ENCODE peak calls at places on chromosomes 12 and 14, in five cellular contexts. F is cardiac muscle cell, O is lower lobe of right lung, L is Panc1, D is fibroblast of lung. N is an unnamed sample. For H3K27me3, the result is how much of the 10 kb centered on the place peaks cover.

GRCh38 chr12:99619389-99620158 is 28.0 kb upstream of the GARIN6 start:
- DNase-seq in F (peak), O (no peak), L (peak), D (peak), N (peak)

GRCh38 chr14:47040490-47040889 is 388.9 kb upstream of the RPL10L start:
- DNase-seq in F (no peak), O (no peak), L (no peak), D (no peak), N (peak)

GRCh38 chr12:123983822-123984485 is 10.9 kb downstream of the ZNF664 start:
- DNase-seq in F (peak), O (no peak), L (no peak), D (peak), N (peak)

GRCh38 chr14:22541721-22542120 is 47.3 kb downstream of the DAD1 start:
- DNase-seq in F (no peak), O (no peak), L (no peak), D (no peak), N (no peak)

GRCh38 chr12:107912421-107913004 is 138.0 kb downstream of the ASCL4 start:
- DNase-seq in F (peak), O (peak), L (no peak), D (no peak), N (peak)

GRCh38 chr12:47361389-47362031 is 281.8 kb upstream of the AMIGO2 start:
- DNase-seq in F (no peak), O (no peak), L (no peak), D (no peak), N (no peak)

GRCh38 chr12:23585782-23586163 is 363.7 kb downstream of the SOX5 start:
- DNase-seq in F (no peak), O (no peak), L (no peak), D (no peak), N (peak)

GRCh38 chr12:131894981-131895639 is 688 bp downstream of the ULK1 start:
- DNase-seq in F (no peak), O (no peak), L (no peak), D (no peak), N (no peak)

GRCh38 chr12:68673788-68674187 is 13.0 kb upstream of the NUP107 start:
- DNase-seq in F (no peak), O (no peak), L (no peak), D (no peak), N (no peak)

GRCh38 chr14:64478634-64479250 is 13.4 kb downstream of the AKAP5 start:
- DNase-seq in F (peak), O (no peak), L (no peak), D (peak), N (no peak)

GRCh38 chr12:211639-212382 is 2.1 kb downstream of the SLC6A12 start:
- DNase-seq in F (no peak), O (no peak), L (no peak), D (no peak), N (no peak)

GRCh38 chr12:209851-210250 is 4.1 kb downstream of the SLC6A12 start:
- DNase-seq in F (no peak), O (no peak), L (no peak), D (no peak), N (no peak)

GRCh38 chr12:212383-212798 is 1.6 kb downstream of the SLC6A12 start:
- DNase-seq in F (no peak), O (no peak), L (no peak), D (no peak), N (no peak)

GRCh38 chr12:210277-211141 is 3.4 kb downstream of the SLC6A12 start:
- DNase-seq in F (no peak), O (no peak), L (no peak), D (no peak), N (no peak)

DNA sequence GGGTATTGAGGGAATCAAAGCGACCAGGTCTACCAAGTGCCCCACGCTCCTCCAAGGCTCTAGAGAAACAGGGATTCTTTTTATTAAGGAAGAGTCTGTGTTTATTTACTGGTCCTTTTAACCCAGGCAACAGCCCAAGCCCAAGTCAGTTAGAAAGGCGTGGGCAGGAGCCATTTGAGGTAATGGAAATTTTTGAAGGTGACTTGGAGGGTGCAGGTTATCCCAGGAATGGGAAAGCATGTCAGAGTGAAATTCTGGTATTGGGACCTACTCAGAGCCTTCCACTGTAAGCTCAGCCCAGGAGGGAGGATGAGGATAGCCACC is 2.9 kb downstream of the SLC6A12 start:
- DNase-seq in F (no peak), O (no peak), L (no peak), D (no peak), N (no peak)
- H3K27me3 ChIP-seq in F (under half), O (under half), L (under half), D (under half), N (under half)

DNA sequence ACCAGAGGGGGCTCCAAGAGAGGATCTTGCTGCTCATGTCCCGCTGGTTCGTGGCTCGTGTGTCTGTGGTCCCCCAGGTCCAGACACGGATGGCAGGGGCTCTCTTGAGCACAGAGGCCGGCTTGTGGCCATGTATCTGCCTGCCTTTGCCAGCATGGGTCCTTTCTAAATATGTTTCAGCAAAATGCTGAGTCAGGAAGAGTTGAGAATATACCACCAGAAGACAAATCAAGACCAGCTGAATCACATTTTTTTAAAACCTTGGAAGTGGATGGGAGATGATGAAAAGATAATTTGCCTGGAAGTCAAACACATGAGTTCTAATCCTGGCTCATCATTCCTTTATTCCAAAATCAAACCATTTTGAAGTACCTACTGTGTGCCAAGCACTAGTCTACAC is 58.0 kb downstream of the NUAK1 start:
- DNase-seq in F (no peak), O (no peak), L (no peak), D (no peak), N (no peak)
- H3K27me3 ChIP-seq in F (under half), O (under half), L (under half), D (under half), N (under half)

GRCh38 chr12:109625131-109625559 is 51.6 kb downstream of the MVK start:
- DNase-seq in F (peak), O (no peak), L (no peak), D (no peak), N (no peak)
- H3K27me3 ChIP-seq in F (under half), O (under half), L (under half), D (under half), N (under half)

DNA sequence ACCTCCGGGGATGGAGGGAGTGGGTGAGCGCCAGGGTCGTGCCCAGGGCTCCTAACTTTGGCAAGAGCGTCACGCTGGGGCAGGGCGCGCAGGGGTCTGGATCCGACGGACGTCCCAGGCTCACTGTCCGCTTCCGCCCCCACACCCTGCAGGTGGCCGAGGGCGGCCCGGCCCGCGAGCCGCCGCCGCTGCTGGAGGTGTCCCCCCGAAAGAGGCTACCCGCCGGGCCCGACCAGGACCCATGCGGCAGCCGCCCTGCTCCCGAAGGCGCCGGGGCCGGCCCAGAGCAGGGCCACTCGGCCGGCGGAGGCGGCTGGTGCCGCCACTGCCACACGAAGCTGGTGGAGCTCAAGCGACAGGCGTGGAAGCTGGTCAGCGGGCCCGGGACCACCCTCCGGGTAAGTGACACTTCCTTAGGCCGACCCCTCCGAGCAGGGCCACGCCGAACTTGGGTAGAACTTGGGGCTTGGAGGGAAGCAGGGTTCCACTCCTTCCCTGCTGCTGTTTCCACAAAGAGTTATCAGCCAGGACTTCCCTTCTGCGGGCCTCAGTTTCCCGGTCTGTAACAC is 588 bp downstream of the KIF26A start:
- DNase-seq in F (no peak), O (peak), L (no peak), D (no peak), N (no peak)
- H3K27me3 ChIP-seq in F (under half), O (half or more), L (under half), D (under half), N (under half)

N was measured in GM23338.